ENCODE peak calls at places on chromosomes 5 and 9, in four cellular contexts. One of them, this sample, is unnamed.

GRCh38 chr5:142246263-142246662 is 78.6 kb downstream of the SPRY4 start:
- DNase-seq in H1: no peak
- DNase-seq in neuronal stem cell: no peak
- DNase-seq in IMR-90: peak; percentile 52
- DNase-seq in this sample: peak; percentile 59

GRCh38 chr5:37071901-37072581 is 177.1 kb downstream of the CPLANE1 start:
- DNase-seq in H1: no peak
- DNase-seq in neuronal stem cell: no peak
- DNase-seq in IMR-90: peak; percentile 91
- DNase-seq in this sample: no peak

GRCh38 chr9:3746296-3747275 is 220.8 kb upstream of the RFX3 start:
- DNase-seq in H1: no peak
- DNase-seq in neuronal stem cell: no peak
- DNase-seq in IMR-90: peak; percentile 89
- DNase-seq in this sample: no peak

GRCh38 chr5:172678902-172679301 is 37.8 kb downstream of the NEURL1B start:
- DNase-seq in H1: no peak
- DNase-seq in neuronal stem cell: no peak
- DNase-seq in IMR-90: no peak
- DNase-seq in this sample: no peak

GRCh38 chr9:70578720-70579119 is 164.3 kb upstream of the KLF9 start:
- DNase-seq in H1: no peak
- DNase-seq in neuronal stem cell: no peak
- DNase-seq in IMR-90: no peak
- DNase-seq in this sample: no peak

GRCh38 chr5:180026320-180026719 is 45.2 kb downstream of the RNF130 start:
- DNase-seq in H1: no peak
- DNase-seq in neuronal stem cell: no peak
- DNase-seq in IMR-90: peak; percentile 67
- DNase-seq in this sample: peak; percentile 55

GRCh38 chr5:139104577-139105271 is 93.4 kb downstream of the SIL1 start:
- DNase-seq in H1: no peak
- DNase-seq in neuronal stem cell: no peak
- DNase-seq in IMR-90: peak; percentile 90
- DNase-seq in this sample: no peak

GRCh38 chr5:5164158-5164557 is 24.0 kb downstream of the ADAMTS16 start:
- DNase-seq in H1: no peak
- DNase-seq in neuronal stem cell: no peak
- DNase-seq in IMR-90: no peak
- DNase-seq in this sample: no peak

GRCh38 chr5:147534172-147534951 is 24.5 kb upstream of the DPYSL3 start:
- DNase-seq in H1: no peak
- DNase-seq in neuronal stem cell: no peak
- DNase-seq in IMR-90: peak; percentile 77
- DNase-seq in this sample: no peak

GRCh38 chr9:38346811-38347735 is 45.4 kb upstream of the ALDH1B1 start:
- DNase-seq in H1: no peak
- DNase-seq in neuronal stem cell: no peak
- DNase-seq in IMR-90: no peak
- DNase-seq in this sample: peak; percentile 64

GRCh38 chr9:74935008-74935407 is 17.7 kb downstream of the C9orf40 start:
- DNase-seq in H1: no peak
- DNase-seq in neuronal stem cell: no peak
- DNase-seq in IMR-90: peak; percentile 16
- DNase-seq in this sample: no peak

GRCh38 chr9:14608521-14608920 is 84.7 kb downstream of the ZDHHC21 start:
- DNase-seq in H1: no peak
- DNase-seq in neuronal stem cell: no peak
- DNase-seq in IMR-90: no peak
- DNase-seq in this sample: no peak

GRCh38 chr5:180050106-180050929 is 21.2 kb downstream of the RNF130 start:
- DNase-seq in H1: no peak
- DNase-seq in neuronal stem cell: no peak
- DNase-seq in IMR-90: no peak
- DNase-seq in this sample: no peak

GRCh38 chr9:135858491-135859185 is 48.7 kb downstream of the CAMSAP1 start:
- DNase-seq in H1: no peak
- DNase-seq in neuronal stem cell: no peak
- DNase-seq in IMR-90: peak; percentile 56
- DNase-seq in this sample: no peak

GRCh38 chr5:29150840-29151239 is 2042.6 kb upstream of the CDH6 start:
- DNase-seq in H1: no peak
- DNase-seq in neuronal stem cell: no peak
- DNase-seq in IMR-90: no peak
- DNase-seq in this sample: peak; percentile 69

GRCh38 chr9:86405926-86406325 is 51.7 kb upstream of the TUT7 start:
- DNase-seq in H1: no peak
- DNase-seq in neuronal stem cell: no peak
- DNase-seq in IMR-90: peak; percentile 95
- DNase-seq in this sample: peak; percentile 55

GRCh38 chr5:944992-945685 is 52.5 kb downstream of the TRIP13 start:
- DNase-seq in H1: no peak
- DNase-seq in neuronal stem cell: no peak
- DNase-seq in IMR-90: no peak
- DNase-seq in this sample: no peak

GRCh38 chr5:59367791-59368394 is 525.6 kb downstream of the PDE4D start:
- DNase-seq in H1: no peak
- DNase-seq in neuronal stem cell: peak; percentile 52
- DNase-seq in IMR-90: peak; percentile 66
- DNase-seq in this sample: peak; percentile 78

GRCh38 chr5:33303696-33304095 is 137.1 kb upstream of the TARS1 start:
- DNase-seq in H1: no peak
- DNase-seq in neuronal stem cell: no peak
- DNase-seq in IMR-90: no peak
- DNase-seq in this sample: no peak

GRCh38 chr9:130128251-130128650 is 44.0 kb upstream of the NCS1 start:
- DNase-seq in H1: no peak
- DNase-seq in neuronal stem cell: no peak
- DNase-seq in IMR-90: no peak
- DNase-seq in this sample: no peak

GRCh38 chr9:34413229-34413852 is 36.6 kb upstream of the MYORG start:
- DNase-seq in H1: no peak
- DNase-seq in neuronal stem cell: peak; percentile 70
- DNase-seq in IMR-90: peak; percentile 43
- DNase-seq in this sample: peak; percentile 69

GRCh38 chr9:117927354-117927753 is 223.2 kb downstream of the TLR4 start:
- DNase-seq in H1: peak; percentile 13
- DNase-seq in neuronal stem cell: no peak
- DNase-seq in IMR-90: no peak
- DNase-seq in this sample: peak; percentile 31

GRCh38 chr5:17282283-17283120 is 65.1 kb downstream of the BASP1 start:
- DNase-seq in H1: no peak
- DNase-seq in neuronal stem cell: no peak
- DNase-seq in IMR-90: no peak
- DNase-seq in this sample: no peak

GRCh38 chr5:139796061-139796806 is 626 bp downstream of the PSD2 start:
- DNase-seq in H1: no peak
- DNase-seq in neuronal stem cell: peak; percentile 41
- DNase-seq in IMR-90: no peak
- DNase-seq in this sample: no peak

GRCh38 chr5:64163746-64164145 is 1.9 kb upstream of the RNF180 start:
- DNase-seq in H1: no peak
- DNase-seq in neuronal stem cell: no peak
- DNase-seq in IMR-90: no peak
- DNase-seq in this sample: no peak

GRCh38 chr5:95664204-95664786 is 17.7 kb downstream of the RFESD start:
- DNase-seq in H1: no peak
- DNase-seq in neuronal stem cell: peak; percentile 11
- DNase-seq in IMR-90: peak; percentile 49
- DNase-seq in this sample: peak; percentile 32

GRCh38 chr5:76367623-76368366 is 35.3 kb upstream of the IQGAP2 start:
- DNase-seq in H1: no peak
- DNase-seq in neuronal stem cell: no peak
- DNase-seq in IMR-90: peak; percentile 16
- DNase-seq in this sample: peak; percentile 83

GRCh38 chr9:93452710-93453046 is 703 bp downstream of the FAM120AOS start:
- DNase-seq in H1: no peak
- DNase-seq in neuronal stem cell: no peak
- DNase-seq in IMR-90: no peak
- DNase-seq in this sample: no peak

GRCh38 chr5:117504245-117504644 is 929.6 kb upstream of the SEMA6A start:
- DNase-seq in H1: no peak
- DNase-seq in neuronal stem cell: no peak
- DNase-seq in IMR-90: peak; percentile 0
- DNase-seq in this sample: no peak

GRCh38 chr5:91386120-91386519 is 3.0 kb upstream of the ARRDC3 start:
- DNase-seq in H1: no peak
- DNase-seq in neuronal stem cell: no peak
- DNase-seq in IMR-90: peak; percentile 30
- DNase-seq in this sample: peak; percentile 12

GRCh38 chr9:108580021-108580439 is 275.8 kb downstream of the ACTL7B start:
- DNase-seq in H1: no peak
- DNase-seq in neuronal stem cell: no peak
- DNase-seq in IMR-90: no peak
- DNase-seq in this sample: no peak

GRCh38 chr5:169808118-169808581 is 171.1 kb downstream of the DOCK2 start:
- DNase-seq in H1: peak; percentile 38
- DNase-seq in neuronal stem cell: no peak
- DNase-seq in IMR-90: no peak
- DNase-seq in this sample: peak; percentile 77

GRCh38 chr5:174734571-174735497 is 10.5 kb downstream of the MSX2 start:
- DNase-seq in H1: no peak
- DNase-seq in neuronal stem cell: no peak
- DNase-seq in IMR-90: no peak
- DNase-seq in this sample: peak; percentile 60

GRCh38 chr5:37918420-37918819 is 78.6 kb upstream of the GDNF start:
- DNase-seq in H1: no peak
- DNase-seq in neuronal stem cell: no peak
- DNase-seq in IMR-90: peak; percentile 33
- DNase-seq in this sample: no peak

GRCh38 chr9:130579738-130580463 is 524 bp downstream of the FUBP3 start:
- DNase-seq in H1: no peak
- DNase-seq in neuronal stem cell: no peak
- DNase-seq in IMR-90: no peak
- DNase-seq in this sample: peak; percentile 22

GRCh38 chr5:53023969-53024368 is 34.8 kb downstream of the ITGA2 start:
- DNase-seq in H1: no peak
- DNase-seq in neuronal stem cell: no peak
- DNase-seq in IMR-90: peak; percentile 95
- DNase-seq in this sample: no peak

GRCh38 chr5:133396724-133397123 is 215.6 kb downstream of the FSTL4 start:
- DNase-seq in H1: no peak
- DNase-seq in neuronal stem cell: no peak
- DNase-seq in IMR-90: no peak
- DNase-seq in this sample: no peak
- H3K9ac ChIP-seq in H1: no peak overlapping the region
- H3K9ac ChIP-seq in neuronal stem cell: no peak overlapping the region
- H3K9ac ChIP-seq in IMR-90: no peak overlapping the region
- H3K9ac ChIP-seq in this sample: no peak overlapping the region

DNA sequence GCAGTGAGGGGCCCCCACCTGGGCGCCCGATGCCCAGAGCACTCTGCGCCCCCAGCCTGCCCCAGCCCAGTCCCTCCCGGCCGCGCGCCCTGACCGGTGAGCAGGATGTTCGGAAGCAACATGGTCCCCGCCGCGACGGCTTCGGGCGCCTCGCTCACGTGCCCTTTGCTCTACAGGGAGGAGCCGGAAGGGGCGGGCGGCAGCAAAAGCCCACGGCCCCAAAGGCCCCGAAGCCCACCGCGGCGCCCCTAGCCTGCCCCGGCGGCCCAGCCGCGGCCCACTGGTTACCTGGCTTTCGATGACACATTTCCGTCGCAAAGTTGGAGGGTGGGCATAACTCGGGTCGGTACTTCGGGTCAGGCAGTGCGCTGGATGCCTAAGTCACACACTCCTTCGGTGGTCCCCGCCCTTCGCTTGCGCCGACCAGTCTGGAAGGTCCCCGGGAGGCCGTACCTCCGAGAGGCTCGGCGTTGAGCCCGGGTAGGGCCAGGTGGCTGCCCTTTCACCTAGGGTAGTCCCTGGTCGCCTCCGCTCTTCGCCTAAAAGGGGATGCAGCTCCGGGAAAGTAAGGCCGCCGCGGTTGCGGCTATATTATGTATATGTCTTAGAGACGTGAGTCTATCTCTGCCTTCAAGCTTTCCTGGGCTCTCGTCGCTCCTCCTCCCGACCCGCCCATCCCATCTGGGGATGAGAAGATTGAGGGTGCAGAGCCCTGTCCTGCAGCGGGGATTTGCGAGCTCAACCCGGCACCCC is at the start of the genes AK6, RAD17 and TAF9:
- DNase-seq in H1: peak; percentile 81
- DNase-seq in neuronal stem cell: peak; percentile 91
- DNase-seq in IMR-90: peak; percentile 88
- DNase-seq in this sample: peak; percentile 97
- H2BK5ac ChIP-seq in H1: peak within 1 kb of the TSS; percentile 95
- H2BK5ac ChIP-seq in neuronal stem cell: peak within 1 kb of the TSS; percentile 84
- H2BK5ac ChIP-seq in IMR-90: peak within 1 kb of the TSS; percentile 100
- H2BK5ac ChIP-seq in this sample: no peak within 1 kb of the TSS

GRCh38 chr9:71911061-71911907 is at the start of the genes ABHD17B and C9orf85:
- DNase-seq in H1: peak; percentile 98
- DNase-seq in neuronal stem cell: peak; percentile 100
- DNase-seq in IMR-90: peak; percentile 99
- DNase-seq in this sample: peak; percentile 100
- H3K4me3 ChIP-seq in H1: peak within 1 kb of the TSS; percentile 96
- H3K4me3 ChIP-seq in neuronal stem cell: peak within 1 kb of the TSS; percentile 95
- H3K4me3 ChIP-seq in IMR-90: peak within 1 kb of the TSS; percentile 78
- H3K4me3 ChIP-seq in this sample: peak within 1 kb of the TSS; percentile 89

GRCh38 chr9:354453-354852 is 139.8 kb downstream of the DOCK8 start:
- DNase-seq in H1: no peak
- DNase-seq in neuronal stem cell: no peak
- DNase-seq in IMR-90: no peak
- DNase-seq in this sample: no peak
- H3K9ac ChIP-seq in H1: no peak overlapping the region
- H3K9ac ChIP-seq in neuronal stem cell: no peak overlapping the region
- H3K9ac ChIP-seq in IMR-90: no peak overlapping the region
- H3K9ac ChIP-seq in this sample: no peak overlapping the region

GRCh38 chr9:87713278-87713989 is 12.5 kb upstream of the CTSL start:
- DNase-seq in H1: no peak
- DNase-seq in neuronal stem cell: no peak
- DNase-seq in IMR-90: peak; percentile 99
- DNase-seq in this sample: peak; percentile 66

GRCh38 chr9:87712801-87713277 is 13.1 kb upstream of the CTSL start:
- DNase-seq in H1: no peak
- DNase-seq in neuronal stem cell: no peak
- DNase-seq in IMR-90: no peak
- DNase-seq in this sample: no peak

GRCh38 chr9:87716141-87716540 is 9.8 kb upstream of the CTSL start:
- DNase-seq in H1: no peak
- DNase-seq in neuronal stem cell: no peak
- DNase-seq in IMR-90: no peak
- DNase-seq in this sample: no peak

GRCh38 chr9:87713990-87714335 is 12.0 kb upstream of the CTSL start:
- DNase-seq in H1: no peak
- DNase-seq in neuronal stem cell: no peak
- DNase-seq in IMR-90: no peak
- DNase-seq in this sample: no peak

DNA sequence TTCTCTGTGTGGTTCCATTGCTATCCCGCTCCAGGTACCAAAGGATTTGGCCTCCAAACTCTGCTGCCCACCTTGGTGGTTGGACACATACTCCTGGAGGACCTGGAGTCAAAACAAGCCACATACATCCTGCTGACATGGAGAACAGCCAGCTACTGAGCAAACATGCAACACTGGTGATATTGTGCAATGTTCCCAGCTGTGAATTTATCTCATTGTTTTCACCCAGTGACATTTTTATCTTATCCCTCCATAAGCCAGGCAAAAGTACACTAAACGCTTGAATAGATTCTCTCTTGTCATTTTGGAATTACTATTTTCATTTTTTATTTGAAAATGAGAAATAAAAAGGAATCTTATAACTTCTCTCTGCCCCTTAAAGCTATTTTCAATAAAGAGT is 11.1 kb upstream of the CTSL start:
- DNase-seq in H1: no peak
- DNase-seq in neuronal stem cell: no peak
- DNase-seq in IMR-90: peak; percentile 90
- DNase-seq in this sample: no peak
- H2BK5ac ChIP-seq in H1: no peak overlapping the region
- H2BK5ac ChIP-seq in neuronal stem cell: no peak overlapping the region
- H2BK5ac ChIP-seq in IMR-90: peak overlapping the region; percentile 53
- H2BK5ac ChIP-seq in this sample: no peak overlapping the region

This sample was measured in mesendoderm.